ENCODE peak calls at places on chromosomes 1 and 21, in eight cellular contexts. One of them, this sample, is unnamed.
A peak's percentile ranks its signal among the peaks of the same experiment; 100 is the strongest.

GRCh38 chr1:167628754-167629515 is 1.1 kb upstream of the RCSD1 start:
- DNase-seq in WERI-Rb-1: no peak
- DNase-seq in CD8-positive, alpha-beta T cell: no peak
- DNase-seq in CD4-positive, alpha-beta T cell: no peak
- DNase-seq in heart right ventricle: no peak
- DNase-seq in adrenal gland: no peak
- DNase-seq in pancreas: no peak
- DNase-seq in IMR-90: no peak
- DNase-seq in this sample: no peak

GRCh38 chr1:226444901-226445300 is 37.0 kb upstream of the PARP1 start:
- DNase-seq in WERI-Rb-1: peak; percentile 22
- DNase-seq in CD8-positive, alpha-beta T cell: peak; percentile 59
- DNase-seq in CD4-positive, alpha-beta T cell: peak; percentile 64
- DNase-seq in heart right ventricle: no peak
- DNase-seq in adrenal gland: no peak
- DNase-seq in pancreas: no peak
- DNase-seq in IMR-90: no peak
- DNase-seq in this sample: no peak

GRCh38 chr1:217134857-217135568 is 411.8 kb upstream of the ESRRG start:
- DNase-seq in WERI-Rb-1: peak; percentile 91
- DNase-seq in CD8-positive, alpha-beta T cell: no peak
- DNase-seq in CD4-positive, alpha-beta T cell: no peak
- DNase-seq in heart right ventricle: no peak
- DNase-seq in adrenal gland: no peak
- DNase-seq in pancreas: peak; percentile 32
- DNase-seq in IMR-90: peak; percentile 4
- DNase-seq in this sample: no peak

GRCh38 chr1:32904797-32905196 is 3.6 kb upstream of the TMEM54 start:
- DNase-seq in WERI-Rb-1: no peak
- DNase-seq in CD8-positive, alpha-beta T cell: no peak
- DNase-seq in CD4-positive, alpha-beta T cell: no peak
- DNase-seq in heart right ventricle: no peak
- DNase-seq in adrenal gland: no peak
- DNase-seq in pancreas: no peak
- DNase-seq in IMR-90: no peak
- DNase-seq in this sample: no peak

GRCh38 chr1:85933901-85934300 is 222.7 kb downstream of the COL24A1 start:
- DNase-seq in WERI-Rb-1: no peak
- DNase-seq in CD8-positive, alpha-beta T cell: no peak
- DNase-seq in CD4-positive, alpha-beta T cell: no peak
- DNase-seq in heart right ventricle: no peak
- DNase-seq in adrenal gland: no peak
- DNase-seq in pancreas: no peak
- DNase-seq in IMR-90: peak; percentile 60
- DNase-seq in this sample: no peak

GRCh38 chr1:22749919-22750670 is 39.5 kb downstream of the EPHB2 start:
- DNase-seq in WERI-Rb-1: no peak
- DNase-seq in CD8-positive, alpha-beta T cell: no peak
- DNase-seq in CD4-positive, alpha-beta T cell: no peak
- DNase-seq in heart right ventricle: peak; percentile 16
- DNase-seq in adrenal gland: no peak
- DNase-seq in pancreas: no peak
- DNase-seq in IMR-90: peak; percentile 98
- DNase-seq in this sample: no peak

GRCh38 chr1:63621698-63622097 is 28.5 kb downstream of the PGM1 start:
- DNase-seq in WERI-Rb-1: no peak
- DNase-seq in CD8-positive, alpha-beta T cell: no peak
- DNase-seq in CD4-positive, alpha-beta T cell: no peak
- DNase-seq in heart right ventricle: peak; percentile 16
- DNase-seq in adrenal gland: no peak
- DNase-seq in pancreas: peak; percentile 29
- DNase-seq in IMR-90: peak; percentile 54
- DNase-seq in this sample: no peak

GRCh38 chr1:63000508-63000907 is 216.6 kb downstream of the ATG4C start:
- DNase-seq in WERI-Rb-1: no peak
- DNase-seq in CD8-positive, alpha-beta T cell: no peak
- DNase-seq in CD4-positive, alpha-beta T cell: no peak
- DNase-seq in heart right ventricle: no peak
- DNase-seq in adrenal gland: no peak
- DNase-seq in pancreas: no peak
- DNase-seq in IMR-90: no peak
- DNase-seq in this sample: no peak

GRCh38 chr21:31236528-31236927 is 107.5 kb downstream of the TIAM1 start:
- DNase-seq in WERI-Rb-1: no peak
- DNase-seq in CD8-positive, alpha-beta T cell: no peak
- DNase-seq in CD4-positive, alpha-beta T cell: no peak
- DNase-seq in heart right ventricle: no peak
- DNase-seq in adrenal gland: no peak
- DNase-seq in pancreas: no peak
- DNase-seq in IMR-90: no peak
- DNase-seq in this sample: no peak

GRCh38 chr1:237873487-237873927 is 17.2 kb downstream of the ZP4 start:
- DNase-seq in WERI-Rb-1: peak; percentile 46
- DNase-seq in CD8-positive, alpha-beta T cell: no peak
- DNase-seq in CD4-positive, alpha-beta T cell: no peak
- DNase-seq in heart right ventricle: no peak
- DNase-seq in adrenal gland: peak; percentile 60
- DNase-seq in pancreas: no peak
- DNase-seq in IMR-90: peak; percentile 64
- DNase-seq in this sample: no peak

GRCh38 chr1:3188150-3188971 is 119.4 kb downstream of the PRDM16 start:
- DNase-seq in WERI-Rb-1: no peak
- DNase-seq in CD8-positive, alpha-beta T cell: no peak
- DNase-seq in CD4-positive, alpha-beta T cell: no peak
- DNase-seq in heart right ventricle: no peak
- DNase-seq in adrenal gland: no peak
- DNase-seq in pancreas: peak; percentile 64
- DNase-seq in IMR-90: no peak
- DNase-seq in this sample: no peak
- H3K27ac ChIP-seq in WERI-Rb-1: no peak overlapping the region
- H3K27ac ChIP-seq in CD8-positive, alpha-beta T cell: no peak overlapping the region
- H3K27ac ChIP-seq in CD4-positive, alpha-beta T cell: no peak overlapping the region
- H3K27ac ChIP-seq in heart right ventricle: peak overlapping the region; percentile 86
- H3K27ac ChIP-seq in adrenal gland: no peak overlapping the region
- H3K27ac ChIP-seq in pancreas: peak overlapping the region; percentile 62
- H3K27ac ChIP-seq in IMR-90: no peak overlapping the region
- H3K27ac ChIP-seq in this sample: peak overlapping the region; percentile 6

DNA sequence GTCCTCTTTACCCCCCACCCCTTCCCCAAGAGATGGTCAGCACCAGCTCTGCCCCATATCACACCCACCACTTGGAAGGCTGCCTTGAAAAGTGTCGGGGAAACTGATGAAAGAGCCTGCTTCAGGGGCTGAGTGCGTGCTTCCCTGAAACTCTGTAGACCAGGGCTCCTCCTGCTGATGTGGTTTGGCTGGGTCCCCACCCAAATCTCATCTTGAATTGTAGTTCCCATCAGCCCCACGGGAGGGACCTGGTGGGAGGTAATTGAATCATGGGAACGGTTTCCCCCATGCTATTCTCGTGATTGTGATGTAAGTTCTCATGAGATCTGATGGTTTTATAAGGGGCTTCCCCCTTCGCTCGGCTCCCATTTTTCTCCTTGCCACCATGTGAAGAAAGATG is 36.4 kb downstream of the UBIAD1 start:
- DNase-seq in WERI-Rb-1: no peak
- DNase-seq in CD8-positive, alpha-beta T cell: no peak
- DNase-seq in CD4-positive, alpha-beta T cell: no peak
- DNase-seq in heart right ventricle: no peak
- DNase-seq in adrenal gland: no peak
- DNase-seq in pancreas: no peak
- DNase-seq in IMR-90: no peak
- DNase-seq in this sample: no peak
- H3K27ac ChIP-seq in WERI-Rb-1: no peak overlapping the region
- H3K27ac ChIP-seq in CD8-positive, alpha-beta T cell: no peak overlapping the region
- H3K27ac ChIP-seq in CD4-positive, alpha-beta T cell: no peak overlapping the region
- H3K27ac ChIP-seq in heart right ventricle: no peak overlapping the region
- H3K27ac ChIP-seq in adrenal gland: no peak overlapping the region
- H3K27ac ChIP-seq in pancreas: no peak overlapping the region
- H3K27ac ChIP-seq in IMR-90: no peak overlapping the region
- H3K27ac ChIP-seq in this sample: no peak overlapping the region

DNA sequence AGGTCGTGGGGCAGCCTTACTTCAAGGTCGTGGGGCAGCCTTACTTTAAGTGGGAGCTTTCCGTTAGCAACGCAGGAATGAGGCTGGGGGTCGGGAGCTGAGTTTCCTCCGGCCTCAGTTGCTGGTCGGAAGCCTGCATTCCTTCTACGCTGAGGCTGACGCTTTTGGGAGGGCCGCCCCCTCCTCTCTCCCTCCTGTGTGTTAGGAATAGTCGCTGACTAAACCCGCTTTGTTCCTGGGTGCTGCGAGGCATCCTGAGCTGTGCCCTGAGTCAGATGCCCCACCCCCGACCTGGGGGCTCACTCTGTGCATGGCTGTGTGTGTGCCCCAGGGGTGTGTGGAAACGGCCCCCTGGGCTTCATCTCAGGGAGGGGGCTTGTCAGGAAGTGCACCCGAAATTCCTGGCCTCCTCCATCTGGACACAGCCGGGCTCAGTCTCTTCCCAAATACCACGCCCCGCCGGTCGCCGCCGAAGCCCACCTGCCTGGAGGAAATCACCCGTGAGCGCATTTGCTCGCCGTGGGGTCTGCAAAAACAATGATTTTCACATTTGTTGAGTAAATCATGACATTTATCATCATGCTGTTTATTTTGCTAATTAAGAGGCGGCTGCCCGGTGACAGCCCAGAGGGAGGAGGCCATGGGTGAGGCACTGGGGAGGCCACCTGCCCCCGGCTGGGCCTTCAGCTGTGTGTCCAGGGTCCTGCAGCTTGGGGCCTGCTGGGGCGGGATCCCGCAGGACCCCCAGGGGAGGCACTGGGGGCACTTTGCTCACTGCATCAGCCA is 121.4 kb downstream of the PRDM16 start:
- DNase-seq in WERI-Rb-1: no peak
- DNase-seq in CD8-positive, alpha-beta T cell: no peak
- DNase-seq in CD4-positive, alpha-beta T cell: no peak
- DNase-seq in heart right ventricle: no peak
- DNase-seq in adrenal gland: no peak
- DNase-seq in pancreas: no peak
- DNase-seq in IMR-90: no peak
- DNase-seq in this sample: no peak
- H3K27ac ChIP-seq in WERI-Rb-1: no peak overlapping the region
- H3K27ac ChIP-seq in CD8-positive, alpha-beta T cell: no peak overlapping the region
- H3K27ac ChIP-seq in CD4-positive, alpha-beta T cell: no peak overlapping the region
- H3K27ac ChIP-seq in heart right ventricle: no peak overlapping the region
- H3K27ac ChIP-seq in adrenal gland: no peak overlapping the region
- H3K27ac ChIP-seq in pancreas: no peak overlapping the region
- H3K27ac ChIP-seq in IMR-90: no peak overlapping the region
- H3K27ac ChIP-seq in this sample: peak overlapping the region; percentile 49

GRCh38 chr1:219173434-219173757 is 282 bp upstream of the LYPLAL1 start:
- DNase-seq in WERI-Rb-1: no peak
- DNase-seq in CD8-positive, alpha-beta T cell: no peak
- DNase-seq in CD4-positive, alpha-beta T cell: no peak
- DNase-seq in heart right ventricle: no peak
- DNase-seq in adrenal gland: no peak
- DNase-seq in pancreas: no peak
- DNase-seq in IMR-90: no peak
- DNase-seq in this sample: no peak
- H3K27ac ChIP-seq in WERI-Rb-1: peak overlapping the region; percentile 79
- H3K27ac ChIP-seq in CD8-positive, alpha-beta T cell: peak overlapping the region; percentile 74
- H3K27ac ChIP-seq in CD4-positive, alpha-beta T cell: peak overlapping the region; percentile 45
- H3K27ac ChIP-seq in heart right ventricle: peak overlapping the region; percentile 93
- H3K27ac ChIP-seq in adrenal gland: peak overlapping the region; percentile 95
- H3K27ac ChIP-seq in pancreas: peak overlapping the region; percentile 96
- H3K27ac ChIP-seq in IMR-90: peak overlapping the region; percentile 27
- H3K27ac ChIP-seq in this sample: peak overlapping the region; percentile 91

DNA sequence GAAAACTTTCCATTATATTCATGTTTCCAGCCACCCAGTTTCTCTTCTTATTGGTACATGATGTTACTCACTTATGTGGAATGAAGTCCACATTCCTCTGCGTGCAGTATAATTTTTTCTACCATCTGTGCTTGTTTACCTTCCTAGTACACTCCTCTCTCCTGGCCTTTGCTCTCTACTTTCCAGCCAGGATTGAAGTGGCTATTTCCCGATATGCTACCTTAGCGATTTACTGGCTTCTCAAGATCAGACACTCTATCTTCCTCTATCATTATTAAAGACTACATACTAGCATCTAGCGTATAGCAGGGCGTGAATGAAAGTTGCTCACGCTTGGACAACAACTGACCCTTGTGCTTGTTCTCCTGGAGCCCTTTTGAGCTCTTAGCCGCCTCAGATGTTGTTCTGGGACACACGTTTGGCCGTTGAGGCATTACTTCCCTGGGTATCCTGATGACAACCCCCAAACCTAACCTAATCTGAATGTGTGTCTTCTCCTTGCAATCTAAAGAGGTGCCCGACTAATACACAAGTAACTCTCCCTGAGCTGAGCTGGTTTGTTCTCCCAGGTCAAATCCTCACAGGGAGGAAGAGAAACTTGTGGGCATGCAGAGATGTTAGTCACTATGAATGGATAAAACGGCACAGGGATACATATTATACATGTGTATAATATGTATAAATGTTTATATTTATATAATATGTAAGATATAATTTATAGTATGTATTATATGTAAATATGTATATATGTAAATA is 13.4 kb upstream of the MTARC2 start:
- DNase-seq in WERI-Rb-1: no peak
- DNase-seq in CD8-positive, alpha-beta T cell: no peak
- DNase-seq in CD4-positive, alpha-beta T cell: no peak
- DNase-seq in heart right ventricle: no peak
- DNase-seq in adrenal gland: no peak
- DNase-seq in pancreas: no peak
- DNase-seq in IMR-90: peak; percentile 81
- DNase-seq in this sample: no peak
- H3K27ac ChIP-seq in WERI-Rb-1: no peak overlapping the region
- H3K27ac ChIP-seq in CD8-positive, alpha-beta T cell: no peak overlapping the region
- H3K27ac ChIP-seq in CD4-positive, alpha-beta T cell: no peak overlapping the region
- H3K27ac ChIP-seq in heart right ventricle: no peak overlapping the region
- H3K27ac ChIP-seq in adrenal gland: no peak overlapping the region
- H3K27ac ChIP-seq in pancreas: peak overlapping the region; percentile 33
- H3K27ac ChIP-seq in IMR-90: no peak overlapping the region
- H3K27ac ChIP-seq in this sample: no peak overlapping the region

This sample was measured in caudate nucleus.